ENCODE peak calls at places on chromosomes 13 and 19, in nine cellular contexts. L, R, G, K, M, I, H, S and A are unnamed samples.

GRCh38 chr13:27309967-27310598 is 39.5 kb downstream of the RASL11A start:
- DNase-seq in R (no peak), M (no peak), H (no peak), L (peak; percentile 34), K (no peak), G (no peak), I (no peak), S (no peak), A (no peak)

GRCh38 chr13:34420975-34421719 is 520.9 kb upstream of the NBEA start:
- DNase-seq in M (no peak), H (no peak), K (no peak), L (no peak), S (no peak), I (no peak), G (no peak), R (no peak), A (no peak)

GRCh38 chr19:21202865-21203494 is 61.1 kb downstream of the ZNF431 start:
- DNase-seq in G (no peak), M (peak; percentile 65), I (no peak), S (no peak), H (no peak), L (peak; percentile 9), R (peak; percentile 64), K (peak; percentile 64), A (no peak)

GRCh38 chr13:36154567-36155231 is 23.5 kb upstream of the DCLK1 start:
- DNase-seq in S (no peak), I (no peak), G (peak; percentile 22), L (no peak), K (no peak), R (no peak), H (no peak), M (peak; percentile 59), A (peak; percentile 43)

GRCh38 chr19:35509018-35509652 is 4.3 kb downstream of the DMKN start:
- DNase-seq in S (no peak), G (peak; percentile 43), H (peak; percentile 89), L (peak; percentile 53), I (no peak), K (no peak), R (no peak), M (peak; percentile 62), A (no peak)

GRCh38 chr13:57918913-57919312 is 287.4 kb downstream of the PCDH17 start:
- DNase-seq in S (no peak), L (no peak), G (no peak), K (no peak), R (no peak), H (no peak), M (no peak), I (no peak), A (no peak)

GRCh38 chr13:103031332-103031873 is 34.8 kb downstream of the SLC10A2 start:
- DNase-seq in M (no peak), H (no peak), K (no peak), R (no peak), G (no peak), I (no peak), L (no peak), S (no peak), A (no peak)

GRCh38 chr13:112873851-112874750 is 94.9 kb upstream of the MCF2L start:
- DNase-seq in M (peak; percentile 88), H (peak; percentile 82), K (peak; percentile 39), R (peak; percentile 80), L (peak; percentile 52), I (peak; percentile 29), S (no peak), G (peak; percentile 85), A (peak; percentile 9)

GRCh38 chr13:90420683-90421082 is 926.8 kb upstream of the MIR17HG start:
- DNase-seq in R (no peak), G (no peak), K (no peak), M (no peak), I (no peak), L (no peak), H (no peak), S (no peak), A (no peak)

GRCh38 chr19:39174558-39175544 is 21.9 kb upstream of the NCCRP1 start:
- DNase-seq in I (no peak), K (no peak), H (no peak), L (no peak), M (no peak), G (no peak), S (no peak), R (no peak), A (no peak)

GRCh38 chr13:30037766-30038165 is 187.3 kb upstream of the UBL3 start:
- DNase-seq in L (no peak), H (no peak), G (no peak), M (no peak), I (peak; percentile 82), R (no peak), S (no peak), K (no peak), A (peak; percentile 83)

GRCh38 chr13:41639237-41639904 is 182.0 kb downstream of the RGCC start:
- DNase-seq in G (no peak), K (no peak), R (peak; percentile 59), H (no peak), I (no peak), L (no peak), M (no peak), S (no peak), A (no peak)

GRCh38 chr19:53870485-53870844 is 2.8 kb downstream of the MYADM start:
- DNase-seq in R (peak; percentile 46), S (no peak), I (no peak), K (no peak), G (no peak), L (peak; percentile 54), M (peak; percentile 63), H (no peak), A (no peak)

GRCh38 chr13:100173203-100173602 is 84.3 kb downstream of the PCCA start:
- DNase-seq in K (no peak), M (no peak), S (no peak), G (no peak), I (no peak), L (no peak), H (no peak), R (no peak), A (no peak)

GRCh38 chr19:17604372-17605025 is 49.0 kb downstream of the COLGALT1 start:
- DNase-seq in G (no peak), I (no peak), H (no peak), L (no peak), K (no peak), M (no peak), S (no peak), R (no peak), A (no peak)

GRCh38 chr13:74629985-74630384 is 495.8 kb upstream of the KLF12 start:
- DNase-seq in M (no peak), K (no peak), S (no peak), L (no peak), R (no peak), I (peak; percentile 48), H (no peak), G (no peak), A (peak; percentile 6)

GRCh38 chr19:42246143-42246868 is 3.9 kb upstream of the GSK3A start:
- DNase-seq in M (peak; percentile 80), H (no peak), S (peak; percentile 92), K (no peak), G (peak; percentile 85), L (peak; percentile 85), I (peak; percentile 75), R (peak; percentile 85), A (no peak)

GRCh38 chr19:41545547-41545946 is 30.4 kb upstream of the CEACAM21 start:
- DNase-seq in R (no peak), G (no peak), H (no peak), S (no peak), K (no peak), L (no peak), I (no peak), M (no peak), A (no peak)

GRCh38 chr19:1584500-1585242 is 8.0 kb downstream of the MBD3 start:
- DNase-seq in L (no peak), S (no peak), R (no peak), M (no peak), I (no peak), H (no peak), K (no peak), G (no peak), A (no peak)

GRCh38 chr13:52926971-52927370 is 78.5 kb upstream of the PCDH8 start:
- DNase-seq in M (no peak), K (no peak), L (no peak), R (no peak), H (no peak), I (no peak), S (no peak), G (no peak), A (no peak)

GRCh38 chr19:4590559-4590958 is 31.1 kb upstream of the SEMA6B start:
- DNase-seq in S (no peak), H (no peak), M (no peak), G (no peak), I (no peak), R (no peak), L (no peak), K (no peak), A (no peak)

GRCh38 chr13:30334663-30335386 is 27.5 kb upstream of the KATNAL1 start:
- DNase-seq in G (no peak), I (no peak), K (peak; percentile 61), H (no peak), R (peak; percentile 71), L (peak; percentile 44), S (no peak), M (peak; percentile 64), A (no peak)

GRCh38 chr19:28619842-28620429 is 593.0 kb downstream of the UQCRFS1 start:
- DNase-seq in H (no peak), G (no peak), S (no peak), I (no peak), M (no peak), K (peak; percentile 98), R (no peak), L (no peak), A (no peak)

GRCh38 chr13:94710081-94710809 is 2.1 kb downstream of the SOX21 start:
- DNase-seq in R (peak; percentile 57), I (no peak), G (no peak), H (no peak), M (peak; percentile 84), L (no peak), S (peak; percentile 15), K (no peak), A (no peak)

GRCh38 chr13:49690133-49690989 is 925 bp downstream of the EBPL start:
- DNase-seq in H (no peak), I (no peak), M (no peak), G (no peak), L (peak; percentile 39), S (no peak), K (no peak), R (peak; percentile 26), A (no peak)

GRCh38 chr19:13060233-13060963 is 42.3 kb downstream of the LYL1 start:
- DNase-seq in S (no peak), R (peak; percentile 75), H (no peak), L (no peak), I (no peak), M (peak; percentile 63), K (no peak), G (peak; percentile 50), A (no peak)

GRCh38 chr13:66689037-66689619 is 541.0 kb downstream of the PCDH9 start:
- DNase-seq in S (no peak), G (no peak), I (no peak), M (peak; percentile 19), R (peak; percentile 32), H (no peak), L (peak; percentile 14), K (no peak), A (no peak)